ENCODE peak calls at places on chromosome 15, in nine cellular contexts. M is kidney; J is AML-193; S is HCT116; P is T-helper 1 cell; O is colonic mucosa; G is ovary; H is left cardiac atrium; Z is effector CD8-positive, alpha-beta T cell. E is an unnamed sample.

GRCh38 chr15:29672923-29673809 is 149.1 kb downstream of the TJP1 start:
- DNase-seq in M (no peak), Z (no peak), O (no peak), P (no peak), S (no peak), G (no peak), H (no peak), J (no peak), E (no peak)

GRCh38 chr15:70094690-70095311 is 2.9 kb downstream of the TLE3 start:
- DNase-seq in H (no peak), O (peak), Z (no peak), S (no peak), G (no peak), M (no peak), P (no peak), J (no peak), E (peak)

GRCh38 chr15:81293728-81294500 is 30.0 kb downstream of the STARD5 start:
- DNase-seq in O (no peak), H (no peak), P (peak), J (peak), M (no peak), G (no peak), Z (peak), S (no peak), E (peak)

GRCh38 chr15:87207945-87208580 is 1048.5 kb downstream of the NTRK3 start:
- DNase-seq in H (no peak), S (no peak), O (no peak), P (no peak), Z (no peak), M (no peak), J (no peak), G (no peak), E (no peak)

GRCh38 chr15:62783303-62783957 is 259.1 kb upstream of the TPM1 start:
- DNase-seq in H (no peak), J (no peak), S (no peak), Z (no peak), M (peak), O (no peak), P (no peak), G (no peak), E (no peak)

GRCh38 chr15:52295421-52295991 is at the start of gene MYO5C:
- DNase-seq in M (peak), G (peak), O (peak), H (peak), J (no peak), S (peak), Z (no peak), P (no peak), E (no peak)

GRCh38 chr15:99151156-99151555 is 46.3 kb downstream of the SYNM start:
- DNase-seq in H (no peak), O (no peak), M (no peak), P (no peak), S (no peak), J (no peak), G (no peak), Z (no peak), E (no peak)

GRCh38 chr15:26615927-26616302 is 157.0 kb downstream of the GABRB3 start:
- DNase-seq in M (no peak), H (no peak), S (no peak), J (no peak), Z (no peak), P (no peak), G (no peak), O (no peak), E (no peak)

GRCh38 chr15:44468713-44469385 is 41.4 kb downstream of the CTDSPL2 start:
- DNase-seq in G (no peak), M (no peak), Z (no peak), J (no peak), O (no peak), P (no peak), S (peak), H (no peak), E (no peak)

GRCh38 chr15:39783244-39783820 is 691 bp upstream of the FSIP1 start:
- DNase-seq in M (no peak), H (no peak), J (no peak), P (no peak), Z (no peak), G (no peak), O (no peak), S (no peak), E (no peak)

GRCh38 chr15:91849749-91850161 is 3.8 kb upstream of the SLCO3A1 start:
- DNase-seq in M (no peak), H (no peak), G (no peak), J (peak), P (no peak), O (no peak), S (peak), Z (no peak), E (no peak)

GRCh38 chr15:67406257-67406861 is 114.6 kb upstream of the C15orf61 start:
- DNase-seq in O (no peak), M (no peak), P (no peak), G (no peak), Z (no peak), H (no peak), J (no peak), S (no peak), E (no peak)